ENCODE peak calls at places on chromosomes 3 and 15, in five cellular contexts. One of them, this sample, is unnamed.

GRCh38 chr3:54176106-54176505 is 53.8 kb downstream of the CACNA2D3 start:
- DNase-seq in NCI-H510A treated with DMSO at 0.1 percent for 48 hours: no peak
- DNase-seq in pulmonary artery endothelial cell: no peak
- DNase-seq in K562: no peak
- DNase-seq in hippocampal formation: no peak
- DNase-seq in this sample: peak

GRCh38 chr3:194167480-194167862 is 31.5 kb downstream of the HES1 start:
- DNase-seq in NCI-H510A treated with DMSO at 0.1 percent for 48 hours: no peak
- DNase-seq in pulmonary artery endothelial cell: no peak
- DNase-seq in K562: no peak
- DNase-seq in hippocampal formation: no peak
- DNase-seq in this sample: no peak

GRCh38 chr3:137612293-137612692 is 151.8 kb upstream of the SOX14 start:
- DNase-seq in NCI-H510A treated with DMSO at 0.1 percent for 48 hours: no peak
- DNase-seq in pulmonary artery endothelial cell: no peak
- DNase-seq in K562: no peak
- DNase-seq in hippocampal formation: no peak
- DNase-seq in this sample: no peak

GRCh38 chr3:123634149-123635051 is 49.5 kb upstream of the HACD2 start:
- DNase-seq in NCI-H510A treated with DMSO at 0.1 percent for 48 hours: peak
- DNase-seq in pulmonary artery endothelial cell: no peak
- DNase-seq in K562: no peak
- DNase-seq in hippocampal formation: no peak
- DNase-seq in this sample: no peak

GRCh38 chr3:111924283-111924682 is 54.5 kb upstream of the ABHD10 start:
- DNase-seq in NCI-H510A treated with DMSO at 0.1 percent for 48 hours: peak
- DNase-seq in pulmonary artery endothelial cell: peak
- DNase-seq in K562: no peak
- DNase-seq in hippocampal formation: no peak
- DNase-seq in this sample: no peak

GRCh38 chr3:115401891-115402501 is 221.3 kb upstream of the GAP43 start:
- DNase-seq in NCI-H510A treated with DMSO at 0.1 percent for 48 hours: no peak
- DNase-seq in pulmonary artery endothelial cell: no peak
- DNase-seq in K562: no peak
- DNase-seq in hippocampal formation: no peak
- DNase-seq in this sample: peak

GRCh38 chr3:35484939-35485605 is 154.3 kb upstream of the ARPP21 start:
- DNase-seq in NCI-H510A treated with DMSO at 0.1 percent for 48 hours: no peak
- DNase-seq in pulmonary artery endothelial cell: no peak
- DNase-seq in K562: no peak
- DNase-seq in hippocampal formation: no peak
- DNase-seq in this sample: no peak

GRCh38 chr3:58202917-58203360 is 7.8 kb downstream of the DNASE1L3 start:
- DNase-seq in NCI-H510A treated with DMSO at 0.1 percent for 48 hours: no peak
- DNase-seq in pulmonary artery endothelial cell: no peak
- DNase-seq in K562: no peak
- DNase-seq in hippocampal formation: no peak
- DNase-seq in this sample: no peak

GRCh38 chr15:67240235-67241131 is 14.0 kb downstream of the AAGAB start:
- DNase-seq in NCI-H510A treated with DMSO at 0.1 percent for 48 hours: peak
- DNase-seq in pulmonary artery endothelial cell: no peak
- DNase-seq in K562: no peak
- DNase-seq in hippocampal formation: peak
- DNase-seq in this sample: peak

GRCh38 chr15:58523634-58524033 is 91.8 kb downstream of the LIPC start:
- DNase-seq in NCI-H510A treated with DMSO at 0.1 percent for 48 hours: no peak
- DNase-seq in pulmonary artery endothelial cell: no peak
- DNase-seq in K562: no peak
- DNase-seq in hippocampal formation: no peak
- DNase-seq in this sample: no peak

GRCh38 chr3:194974468-194975135 is 288.9 kb downstream of the FAM43A start:
- DNase-seq in NCI-H510A treated with DMSO at 0.1 percent for 48 hours: no peak
- DNase-seq in pulmonary artery endothelial cell: no peak
- DNase-seq in K562: no peak
- DNase-seq in hippocampal formation: no peak
- DNase-seq in this sample: no peak

GRCh38 chr3:97960561-97961275 is 11.5 kb downstream of the RIOX2 start:
- DNase-seq in NCI-H510A treated with DMSO at 0.1 percent for 48 hours: no peak
- DNase-seq in pulmonary artery endothelial cell: no peak
- DNase-seq in K562: no peak
- DNase-seq in hippocampal formation: no peak
- DNase-seq in this sample: no peak

GRCh38 chr3:185716436-185717090 is 108.3 kb downstream of the IGF2BP2 start:
- DNase-seq in NCI-H510A treated with DMSO at 0.1 percent for 48 hours: peak
- DNase-seq in pulmonary artery endothelial cell: no peak
- DNase-seq in K562: no peak
- DNase-seq in hippocampal formation: no peak
- DNase-seq in this sample: peak

GRCh38 chr3:11288786-11289637 is 16.8 kb downstream of the ATG7 start:
- DNase-seq in NCI-H510A treated with DMSO at 0.1 percent for 48 hours: no peak
- DNase-seq in pulmonary artery endothelial cell: peak
- DNase-seq in K562: peak
- DNase-seq in hippocampal formation: no peak
- DNase-seq in this sample: peak